ENCODE peak calls at places on chromosomes 4 and X, in five cellular contexts. One of them, this sample, is unnamed. For H3K9me3, the result is how much of the 10 kb centered on the place peaks cover.

GRCh38 chr4:5812506-5813229 is 80.2 kb downstream of the CRMP1 start:
- DNase-seq in psoas muscle: no peak
- DNase-seq in vagina: no peak
- DNase-seq in naive thymus-derived CD4-positive, alpha-beta T cell: no peak
- DNase-seq in aorta: no peak
- DNase-seq in this sample: no peak

GRCh38 chr4:173573286-173573685 is 43.3 kb upstream of the HAND2 start:
- DNase-seq in vagina: no peak
- DNase-seq in psoas muscle: no peak
- DNase-seq in naive thymus-derived CD4-positive, alpha-beta T cell: no peak
- DNase-seq in aorta: no peak
- DNase-seq in this sample: no peak

GRCh38 chr4:15034071-15034764 is 31.9 kb downstream of the CPEB2 start:
- DNase-seq in naive thymus-derived CD4-positive, alpha-beta T cell: no peak
- DNase-seq in vagina: no peak
- DNase-seq in aorta: no peak
- DNase-seq in psoas muscle: no peak
- DNase-seq in this sample: no peak

GRCh38 chrX:30657542-30658238 is 4.5 kb downstream of the GK start:
- DNase-seq in aorta: no peak
- DNase-seq in psoas muscle: no peak
- DNase-seq in vagina: no peak
- DNase-seq in naive thymus-derived CD4-positive, alpha-beta T cell: no peak
- DNase-seq in this sample: no peak

GRCh38 chrX:70476934-70477733 is 32.5 kb downstream of the DLG3 start:
- DNase-seq in naive thymus-derived CD4-positive, alpha-beta T cell: no peak
- DNase-seq in vagina: no peak
- DNase-seq in psoas muscle: peak
- DNase-seq in aorta: no peak
- DNase-seq in this sample: no peak

GRCh38 chr4:69823048-69823447 is 36.9 kb downstream of the SULT1E1 start:
- DNase-seq in naive thymus-derived CD4-positive, alpha-beta T cell: no peak
- DNase-seq in vagina: no peak
- DNase-seq in aorta: no peak
- DNase-seq in psoas muscle: no peak
- DNase-seq in this sample: no peak

GRCh38 chrX:97070346-97070745 is 186.6 kb downstream of the RPA4 start:
- DNase-seq in aorta: no peak
- DNase-seq in naive thymus-derived CD4-positive, alpha-beta T cell: no peak
- DNase-seq in psoas muscle: no peak
- DNase-seq in vagina: no peak
- DNase-seq in this sample: no peak

GRCh38 chr4:111988514-111988913 is 156.7 kb upstream of the FAM241A start:
- DNase-seq in vagina: no peak
- DNase-seq in aorta: no peak
- DNase-seq in psoas muscle: no peak
- DNase-seq in naive thymus-derived CD4-positive, alpha-beta T cell: no peak
- DNase-seq in this sample: no peak

GRCh38 chrX:145817299-145817665 is 347 bp upstream of the SLITRK2 start:
- DNase-seq in vagina: no peak
- DNase-seq in psoas muscle: no peak
- DNase-seq in naive thymus-derived CD4-positive, alpha-beta T cell: no peak
- DNase-seq in aorta: peak
- DNase-seq in this sample: no peak

GRCh38 chrX:74395556-74395955 is 25.7 kb upstream of the SLC16A2 start:
- DNase-seq in psoas muscle: no peak
- DNase-seq in naive thymus-derived CD4-positive, alpha-beta T cell: no peak
- DNase-seq in vagina: no peak
- DNase-seq in aorta: no peak
- DNase-seq in this sample: no peak

GRCh38 chr4:86950835-86951525 is 16.2 kb downstream of the AFF1 start:
- DNase-seq in vagina: no peak
- DNase-seq in psoas muscle: no peak
- DNase-seq in naive thymus-derived CD4-positive, alpha-beta T cell: no peak
- DNase-seq in aorta: no peak
- DNase-seq in this sample: no peak

GRCh38 chr4:122772311-122772710 is 39.8 kb downstream of the BBS12 start:
- DNase-seq in psoas muscle: no peak
- DNase-seq in vagina: no peak
- DNase-seq in naive thymus-derived CD4-positive, alpha-beta T cell: no peak
- DNase-seq in aorta: no peak
- DNase-seq in this sample: no peak

GRCh38 chr4:52106701-52107100 is 55.6 kb downstream of the SPATA18 start:
- DNase-seq in naive thymus-derived CD4-positive, alpha-beta T cell: no peak
- DNase-seq in aorta: no peak
- DNase-seq in psoas muscle: no peak
- DNase-seq in vagina: no peak
- DNase-seq in this sample: no peak

GRCh38 chr4:123127218-123127617 is 204.8 kb upstream of the NUDT6 start:
- DNase-seq in naive thymus-derived CD4-positive, alpha-beta T cell: no peak
- DNase-seq in vagina: no peak
- DNase-seq in aorta: no peak
- DNase-seq in psoas muscle: no peak
- DNase-seq in this sample: no peak

GRCh38 chr4:136306361-136306760 is 1225.9 kb downstream of the PCDH18 start:
- DNase-seq in psoas muscle: no peak
- DNase-seq in aorta: no peak
- DNase-seq in naive thymus-derived CD4-positive, alpha-beta T cell: no peak
- DNase-seq in vagina: no peak
- DNase-seq in this sample: no peak

GRCh38 chr4:2085496-2085901 is 26.4 kb downstream of the NAT8L start:
- DNase-seq in vagina: no peak
- DNase-seq in psoas muscle: no peak
- DNase-seq in aorta: no peak
- DNase-seq in naive thymus-derived CD4-positive, alpha-beta T cell: no peak
- DNase-seq in this sample: no peak

GRCh38 chrX:34893741-34894140 is 48.9 kb upstream of the FAM47B start:
- DNase-seq in aorta: no peak
- DNase-seq in naive thymus-derived CD4-positive, alpha-beta T cell: no peak
- DNase-seq in vagina: no peak
- DNase-seq in psoas muscle: no peak
- DNase-seq in this sample: no peak

GRCh38 chr4:3268395-3269104 is 19.6 kb downstream of the MSANTD1 start:
- DNase-seq in psoas muscle: no peak
- DNase-seq in vagina: no peak
- DNase-seq in naive thymus-derived CD4-positive, alpha-beta T cell: no peak
- DNase-seq in aorta: no peak
- DNase-seq in this sample: no peak

GRCh38 chr4:6520051-6520450 is 47.6 kb upstream of the PPP2R2C start:
- DNase-seq in psoas muscle: no peak
- DNase-seq in aorta: no peak
- DNase-seq in naive thymus-derived CD4-positive, alpha-beta T cell: no peak
- DNase-seq in vagina: no peak
- DNase-seq in this sample: no peak

GRCh38 chr4:34964613-34965012 is 1279.7 kb downstream of the ARAP2 start:
- DNase-seq in psoas muscle: no peak
- DNase-seq in naive thymus-derived CD4-positive, alpha-beta T cell: no peak
- DNase-seq in aorta: no peak
- DNase-seq in vagina: no peak
- DNase-seq in this sample: no peak

GRCh38 chr4:168259096-168259495 is 59.5 kb downstream of the DDX60 start:
- DNase-seq in vagina: no peak
- DNase-seq in psoas muscle: no peak
- DNase-seq in aorta: no peak
- DNase-seq in naive thymus-derived CD4-positive, alpha-beta T cell: no peak
- DNase-seq in this sample: no peak

GRCh38 chrX:153102436-153102835 is 30.2 kb downstream of the PNMA6A start:
- DNase-seq in vagina: no peak
- DNase-seq in aorta: no peak
- DNase-seq in psoas muscle: no peak
- DNase-seq in naive thymus-derived CD4-positive, alpha-beta T cell: no peak
- DNase-seq in this sample: no peak

GRCh38 chr4:36753048-36753447 is 471.6 kb downstream of the DTHD1 start:
- DNase-seq in vagina: no peak
- DNase-seq in aorta: no peak
- DNase-seq in psoas muscle: no peak
- DNase-seq in naive thymus-derived CD4-positive, alpha-beta T cell: no peak
- DNase-seq in this sample: no peak

GRCh38 chr4:95643627-95644026 is 94.9 kb upstream of the UNC5C start:
- DNase-seq in vagina: no peak
- DNase-seq in psoas muscle: no peak
- DNase-seq in aorta: no peak
- DNase-seq in naive thymus-derived CD4-positive, alpha-beta T cell: no peak
- DNase-seq in this sample: no peak

GRCh38 chr4:177108708-177109107 is 201.0 kb upstream of the NEIL3 start:
- DNase-seq in vagina: no peak
- DNase-seq in aorta: no peak
- DNase-seq in psoas muscle: no peak
- DNase-seq in naive thymus-derived CD4-positive, alpha-beta T cell: no peak
- DNase-seq in this sample: no peak

GRCh38 chr4:102620697-102621497 is 119.7 kb downstream of the NFKB1 start:
- DNase-seq in psoas muscle: no peak
- DNase-seq in vagina: no peak
- DNase-seq in aorta: no peak
- DNase-seq in naive thymus-derived CD4-positive, alpha-beta T cell: no peak
- DNase-seq in this sample: no peak

GRCh38 chrX:112818114-112819012 is 22.3 kb downstream of the AMOT start:
- DNase-seq in naive thymus-derived CD4-positive, alpha-beta T cell: no peak
- DNase-seq in aorta: no peak
- DNase-seq in vagina: no peak
- DNase-seq in psoas muscle: no peak
- DNase-seq in this sample: no peak

GRCh38 chr4:108825737-108826136 is 62.9 kb upstream of the ETNPPL start:
- DNase-seq in aorta: no peak
- DNase-seq in psoas muscle: no peak
- DNase-seq in naive thymus-derived CD4-positive, alpha-beta T cell: no peak
- DNase-seq in vagina: no peak
- DNase-seq in this sample: no peak

GRCh38 chr4:108821056-108821925 is 58.4 kb upstream of the ETNPPL start:
- DNase-seq in vagina: no peak
- DNase-seq in aorta: no peak
- DNase-seq in naive thymus-derived CD4-positive, alpha-beta T cell: no peak
- DNase-seq in psoas muscle: no peak
- DNase-seq in this sample: no peak
- H3K9me3 ChIP-seq in vagina: under half
- H3K9me3 ChIP-seq in aorta: under half
- H3K9me3 ChIP-seq in naive thymus-derived CD4-positive, alpha-beta T cell: under half
- H3K9me3 ChIP-seq in psoas muscle: under half
- H3K9me3 ChIP-seq in this sample: under half

GRCh38 chr4:92253550-92253949 is 50.2 kb upstream of the GRID2 start:
- DNase-seq in naive thymus-derived CD4-positive, alpha-beta T cell: no peak
- DNase-seq in aorta: no peak
- DNase-seq in vagina: no peak
- DNase-seq in psoas muscle: no peak
- DNase-seq in this sample: no peak

GRCh38 chr4:92253986-92254671 is 49.6 kb upstream of the GRID2 start:
- DNase-seq in aorta: no peak
- DNase-seq in vagina: no peak
- DNase-seq in psoas muscle: no peak
- DNase-seq in naive thymus-derived CD4-positive, alpha-beta T cell: no peak
- DNase-seq in this sample: no peak

GRCh38 chr4:92252846-92253245 is 50.9 kb upstream of the GRID2 start:
- DNase-seq in psoas muscle: no peak
- DNase-seq in vagina: no peak
- DNase-seq in naive thymus-derived CD4-positive, alpha-beta T cell: no peak
- DNase-seq in aorta: no peak
- DNase-seq in this sample: no peak

GRCh38 chr4:92249541-92249940 is 54.2 kb upstream of the GRID2 start:
- DNase-seq in naive thymus-derived CD4-positive, alpha-beta T cell: no peak
- DNase-seq in vagina: no peak
- DNase-seq in psoas muscle: no peak
- DNase-seq in aorta: no peak
- DNase-seq in this sample: no peak

DNA sequence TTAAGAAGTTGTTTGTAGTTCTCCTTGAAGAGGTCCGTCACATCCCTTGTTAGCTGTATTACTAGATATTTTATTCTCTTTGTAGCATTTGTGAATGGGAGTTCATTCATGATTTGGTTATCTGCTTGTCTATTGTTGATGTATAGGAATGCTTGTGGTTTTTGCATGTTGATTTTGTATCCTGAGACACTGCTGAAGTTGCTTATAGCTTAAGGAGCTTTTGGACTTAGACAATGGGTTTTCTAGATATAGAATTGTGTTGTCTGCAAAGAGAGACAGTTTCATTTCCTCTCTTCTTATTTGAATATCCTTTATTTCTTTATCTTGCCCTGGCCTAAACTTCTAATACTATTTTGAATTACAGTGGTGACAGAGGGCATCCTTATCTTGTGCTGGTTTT is 52.1 kb upstream of the GRID2 start:
- DNase-seq in naive thymus-derived CD4-positive, alpha-beta T cell: no peak
- DNase-seq in psoas muscle: no peak
- DNase-seq in aorta: no peak
- DNase-seq in vagina: no peak
- DNase-seq in this sample: no peak
- H3K9me3 ChIP-seq in naive thymus-derived CD4-positive, alpha-beta T cell: under half
- H3K9me3 ChIP-seq in psoas muscle: under half
- H3K9me3 ChIP-seq in aorta: under half
- H3K9me3 ChIP-seq in vagina: under half
- H3K9me3 ChIP-seq in this sample: under half

GRCh38 chrX:51851507-51852085 is 41.8 kb upstream of the MAGED1 start:
- DNase-seq in psoas muscle: no peak
- DNase-seq in aorta: no peak
- DNase-seq in vagina: no peak
- DNase-seq in naive thymus-derived CD4-positive, alpha-beta T cell: no peak
- DNase-seq in this sample: no peak

GRCh38 chrX:51855698-51856097 is 37.7 kb upstream of the MAGED1 start:
- DNase-seq in naive thymus-derived CD4-positive, alpha-beta T cell: no peak
- DNase-seq in psoas muscle: no peak
- DNase-seq in vagina: no peak
- DNase-seq in aorta: no peak
- DNase-seq in this sample: no peak

GRCh38 chrX:51853251-51853650 is 40.2 kb upstream of the MAGED1 start:
- DNase-seq in psoas muscle: no peak
- DNase-seq in naive thymus-derived CD4-positive, alpha-beta T cell: no peak
- DNase-seq in vagina: no peak
- DNase-seq in aorta: no peak
- DNase-seq in this sample: no peak

GRCh38 chrX:51852096-51852495 is 41.3 kb upstream of the MAGED1 start:
- DNase-seq in naive thymus-derived CD4-positive, alpha-beta T cell: no peak
- DNase-seq in vagina: no peak
- DNase-seq in psoas muscle: no peak
- DNase-seq in aorta: no peak
- DNase-seq in this sample: no peak

GRCh38 chrX:51852621-51853020 is 40.8 kb upstream of the MAGED1 start:
- DNase-seq in naive thymus-derived CD4-positive, alpha-beta T cell: no peak
- DNase-seq in aorta: no peak
- DNase-seq in vagina: no peak
- DNase-seq in psoas muscle: no peak
- DNase-seq in this sample: no peak
- H3K9me3 ChIP-seq in naive thymus-derived CD4-positive, alpha-beta T cell: under half
- H3K9me3 ChIP-seq in aorta: under half
- H3K9me3 ChIP-seq in vagina: under half
- H3K9me3 ChIP-seq in psoas muscle: under half
- H3K9me3 ChIP-seq in this sample: under half

GRCh38 chrX:64191281-64192010 is 14.1 kb downstream of the AMER1 start:
- DNase-seq in aorta: no peak
- DNase-seq in psoas muscle: no peak
- DNase-seq in vagina: peak
- DNase-seq in naive thymus-derived CD4-positive, alpha-beta T cell: no peak
- DNase-seq in this sample: no peak
- H3K9me3 ChIP-seq in aorta: under half
- H3K9me3 ChIP-seq in psoas muscle: under half
- H3K9me3 ChIP-seq in vagina: under half
- H3K9me3 ChIP-seq in naive thymus-derived CD4-positive, alpha-beta T cell: under half
- H3K9me3 ChIP-seq in this sample: under half